ENCODE peak calls at places on chromosomes 5 and 9, in six cellular contexts. E, W, I, B, M and X are unnamed samples.

GRCh38 chr9:114310471-114311450 is 12.1 kb upstream of the ORM1 start:
- DNase-seq in W (no peak), B (no peak), I (no peak), E (no peak), M (no peak), X (no peak)

GRCh38 chr5:178940569-178941360 is at the start of gene ZNF454:
- DNase-seq in W (peak), M (peak), B (no peak), I (no peak), E (peak), X (peak)

GRCh38 chr9:87713278-87713989 is 12.5 kb upstream of the CTSL start:
- DNase-seq in E (peak), W (peak), M (peak), I (no peak), B (peak), X (peak)

GRCh38 chr5:73354406-73354805 is 94.2 kb downstream of the FOXD1 start:
- DNase-seq in M (no peak), E (no peak), W (no peak), I (no peak), B (no peak), X (peak)

GRCh38 chr9:20304001-20304400 is 318.3 kb downstream of the MLLT3 start:
- DNase-seq in E (no peak), W (no peak), M (no peak), I (no peak), B (no peak), X (no peak)

GRCh38 chr5:73229271-73229670 is 56.3 kb downstream of the TMEM174 start:
- DNase-seq in M (peak), I (no peak), B (no peak), E (no peak), W (peak), X (no peak)

GRCh38 chr5:154397652-154398406 is 48.0 kb upstream of the SAP30L start:
- DNase-seq in B (no peak), I (no peak), E (no peak), W (no peak), M (no peak), X (no peak)

GRCh38 chr9:88991066-88992030 is at the start of gene S1PR3:
- DNase-seq in B (no peak), M (peak), W (peak), E (no peak), I (no peak), X (peak)

GRCh38 chr5:139861021-139861888 is 65.6 kb downstream of the PSD2 start:
- DNase-seq in W (no peak), B (no peak), M (no peak), E (no peak), I (no peak), X (no peak)

GRCh38 chr5:128487041-128487440 is 51.0 kb downstream of the FBN2 start:
- DNase-seq in E (no peak), W (peak), M (no peak), B (no peak), I (no peak), X (no peak)

GRCh38 chr5:138336952-138337684 is 948 bp upstream of the FAM53C start:
- DNase-seq in I (no peak), M (peak), B (no peak), W (peak), E (peak), X (peak)

GRCh38 chr5:140003519-140003918 is 39.6 kb downstream of the NRG2 start:
- DNase-seq in M (no peak), B (no peak), E (no peak), W (no peak), I (no peak), X (no peak)

GRCh38 chr5:14305045-14305444 is 161.9 kb downstream of the TRIO start:
- DNase-seq in B (no peak), E (peak), I (no peak), W (peak), M (peak), X (peak)

GRCh38 chr5:159773062-159773924 is 143.0 kb upstream of the ADRA1B start:
- DNase-seq in M (peak), E (peak), B (no peak), I (peak), W (peak), X (peak)

GRCh38 chr9:131999692-132000551 is 79.7 kb downstream of the MED27 start:
- DNase-seq in B (no peak), E (peak), W (peak), M (peak), I (no peak), X (peak)

GRCh38 chr9:12674961-12675360 is 18.2 kb upstream of the TYRP1 start:
- DNase-seq in W (no peak), M (no peak), E (no peak), B (no peak), I (no peak), X (no peak)

GRCh38 chr5:33209252-33209651 is 231.5 kb upstream of the TARS1 start:
- DNase-seq in M (no peak), E (no peak), B (no peak), I (no peak), W (no peak), X (no peak)

GRCh38 chr5:149406203-149406978 is 27.3 kb upstream of the IL17B start:
- DNase-seq in W (peak), E (peak), B (no peak), M (peak), I (no peak), X (peak)

GRCh38 chr9:135145312-135145711 is 57.8 kb downstream of the OLFM1 start:
- DNase-seq in M (no peak), I (no peak), E (no peak), W (no peak), B (no peak), X (no peak)

DNA sequence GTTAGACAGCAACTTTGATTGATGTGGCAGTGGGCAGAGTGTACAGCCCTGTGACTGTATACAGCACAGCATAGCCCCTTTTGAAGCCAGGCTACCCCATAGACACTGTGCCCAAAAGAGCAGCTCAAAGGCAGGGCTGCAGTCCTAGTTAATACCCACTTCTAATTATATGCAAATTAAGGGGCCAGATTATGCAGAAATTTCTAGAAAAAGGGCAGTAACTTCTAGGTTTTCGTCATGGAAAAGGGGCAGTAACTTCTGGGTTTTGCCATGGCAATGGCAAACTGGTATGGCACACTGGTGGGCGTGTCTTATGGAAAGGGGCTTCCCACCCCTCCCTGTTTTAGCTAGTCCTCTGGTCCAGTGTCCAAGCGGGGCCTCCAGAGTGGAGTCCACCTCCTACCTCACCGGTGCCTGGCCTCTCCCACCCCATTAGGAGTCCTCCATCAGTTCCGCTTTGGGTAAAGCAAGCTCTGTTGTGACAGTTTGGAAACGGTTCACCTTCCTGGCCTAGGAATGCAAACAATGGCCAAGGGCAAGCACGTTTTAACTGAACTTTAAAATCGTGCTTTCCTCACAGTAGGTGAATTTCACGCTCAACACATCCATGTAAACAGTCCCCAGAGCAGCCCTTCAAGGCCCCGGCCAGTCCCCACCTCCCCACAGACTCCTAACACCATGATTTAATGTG is 5.6 kb downstream of the ADAMTS13 start:
- DNase-seq in E (no peak), B (peak), M (no peak), I (no peak), W (no peak), X (no peak)
- H3K4me3 ChIP-seq in E (no peak), B (peak), M (no peak), I (no peak), W (no peak), X (no peak)

GRCh38 chr5:68287631-68287975 is 72.0 kb downstream of the PIK3R1 start:
- DNase-seq in I (no peak), M (no peak), W (no peak), B (no peak), E (no peak), X (no peak)

GRCh38 chr5:68286612-68286912 is 71.0 kb downstream of the PIK3R1 start:
- DNase-seq in M (no peak), B (no peak), E (no peak), I (no peak), W (no peak), X (no peak)

GRCh38 chr5:68287976-68288755 is 72.6 kb downstream of the PIK3R1 start:
- DNase-seq in E (peak), M (peak), I (peak), B (peak), W (peak), X (peak)

GRCh38 chr5:68285075-68285827 is 69.7 kb downstream of the PIK3R1 start:
- DNase-seq in M (no peak), E (no peak), B (peak), I (no peak), W (no peak), X (no peak)

GRCh38 chr5:68285857-68286611 is 70.5 kb downstream of the PIK3R1 start:
- DNase-seq in B (peak), M (peak), E (peak), I (peak), W (peak), X (peak)
- H3K4me3 ChIP-seq in B (peak), M (no peak), E (no peak), I (peak), W (no peak), X (no peak)

GRCh38 chr5:1009359-1010180 is 968 bp downstream of the NKD2 start:
- DNase-seq in I (no peak), M (no peak), W (no peak), E (no peak), B (no peak), X (no peak)
- H3K4me3 ChIP-seq in I (no peak), M (no peak), W (peak), E (peak), B (no peak), X (no peak)

DNA sequence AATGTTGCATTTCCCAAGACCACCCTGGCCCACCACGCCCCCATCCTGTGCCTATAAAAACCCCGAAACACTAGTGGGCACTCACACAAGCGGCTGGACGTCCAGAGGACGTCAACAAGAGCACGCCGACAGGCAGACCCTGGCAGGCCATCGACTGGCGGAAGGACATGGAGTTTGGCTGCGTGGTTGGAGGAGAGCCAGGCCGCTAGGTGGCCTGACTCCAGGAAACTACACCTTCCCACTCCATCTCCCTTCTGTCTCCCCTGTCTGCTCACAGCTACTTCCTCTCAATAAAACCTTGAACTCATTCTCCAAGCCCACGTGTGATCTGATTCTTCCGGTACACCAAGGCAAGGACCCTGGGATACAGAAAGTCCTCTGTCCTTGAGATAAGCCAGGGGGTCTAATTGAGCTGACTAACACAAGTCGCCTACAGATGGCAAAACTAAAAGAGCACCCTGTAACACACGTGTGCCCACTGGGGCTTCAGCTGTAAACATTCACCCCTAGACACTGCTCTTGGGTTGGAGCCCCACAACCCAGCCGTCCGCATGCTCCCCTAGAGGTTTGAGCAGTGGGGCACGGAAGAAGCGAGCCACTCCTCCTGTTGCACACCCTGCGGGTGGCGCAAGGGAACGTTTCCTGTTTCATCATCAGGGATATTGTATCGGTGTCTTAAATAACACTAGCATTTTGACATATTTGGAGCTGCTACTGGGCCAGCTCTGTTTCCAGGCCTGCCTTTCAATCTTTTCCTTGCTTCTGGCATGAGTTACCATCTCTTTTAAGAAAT is 54.5 kb upstream of the TAF11L2 start:
- DNase-seq in E (no peak), B (no peak), W (no peak), I (no peak), M (no peak), X (no peak)
- H3K4me3 ChIP-seq in E (no peak), B (no peak), W (no peak), I (no peak), M (no peak), X (no peak)

GRCh38 chr5:115069087-115069968 is 100.4 kb downstream of the TRIM36 start:
- DNase-seq in E (peak), M (peak), W (peak), I (no peak), B (peak), X (peak)

GRCh38 chr5:115072266-115073056 is 97.2 kb downstream of the TRIM36 start:
- DNase-seq in E (no peak), I (no peak), B (no peak), W (no peak), M (no peak), X (no peak)

GRCh38 chr5:115070737-115071136 is 99.0 kb downstream of the TRIM36 start:
- DNase-seq in B (no peak), W (no peak), M (no peak), I (no peak), E (no peak), X (no peak)

GRCh38 chr5:115068239-115069086 is 101.2 kb downstream of the TRIM36 start:
- DNase-seq in M (peak), B (peak), I (no peak), W (peak), E (peak), X (peak)
- H3K4me3 ChIP-seq in M (no peak), B (peak), I (no peak), W (no peak), E (no peak), X (no peak)

GRCh38 chr5:55220433-55221185 is 6.5 kb downstream of the MCIDAS start:
- DNase-seq in M (no peak), I (no peak), E (no peak), B (no peak), W (peak), X (peak)
- H3K4me3 ChIP-seq in M (peak), I (peak), E (peak), B (no peak), W (peak), X (peak)

GRCh38 chr9:130825051-130825651 is 9.9 kb upstream of the ABL1 start:
- DNase-seq in E (peak), M (peak), W (peak), I (no peak), B (no peak), X (no peak)

GRCh38 chr9:130823435-130823834 is 11.6 kb upstream of the ABL1 start:
- DNase-seq in M (peak), B (no peak), I (no peak), E (no peak), W (peak), X (no peak)

GRCh38 chr9:130824079-130824478 is 11.0 kb upstream of the ABL1 start:
- DNase-seq in M (no peak), E (no peak), I (no peak), W (no peak), B (no peak), X (no peak)

GRCh38 chr9:130824616-130825015 is 10.4 kb upstream of the ABL1 start:
- DNase-seq in M (no peak), I (no peak), W (peak), E (no peak), B (no peak), X (no peak)

DNA sequence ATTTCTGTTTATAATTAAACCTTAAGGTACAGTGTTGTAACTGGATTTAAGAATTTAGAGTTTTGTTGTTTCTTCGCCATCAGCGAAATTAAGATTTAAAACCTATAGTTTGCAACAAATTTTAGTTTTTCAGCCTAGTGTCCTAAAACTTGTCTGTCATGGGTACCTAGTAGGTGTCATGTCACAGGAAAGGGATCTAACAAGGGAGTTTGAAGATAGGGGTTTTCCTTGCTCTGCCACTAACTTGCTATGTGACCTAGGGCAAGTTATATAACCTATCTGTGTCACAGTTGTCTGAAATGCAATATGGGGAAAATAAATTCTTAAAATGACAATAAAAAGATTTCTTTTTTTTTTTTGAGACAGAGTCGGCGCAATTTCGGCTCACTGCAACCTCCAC is 9.2 kb upstream of the ABL1 start:
- DNase-seq in I (no peak), W (no peak), E (no peak), B (no peak), M (no peak), X (no peak)
- H3K4me3 ChIP-seq in I (no peak), W (peak), E (no peak), B (no peak), M (no peak), X (no peak)

GRCh38 chr5:54524082-54524481 is 6.5 kb downstream of the SNX18 start:
- DNase-seq in W (no peak), I (no peak), M (no peak), E (no peak), B (no peak), X (peak)

GRCh38 chr5:54526604-54527359 is 9.2 kb downstream of the SNX18 start:
- DNase-seq in W (no peak), E (no peak), I (no peak), B (no peak), M (no peak), X (no peak)

GRCh38 chr5:54524704-54525103 is 7.1 kb downstream of the SNX18 start:
- DNase-seq in B (no peak), M (no peak), I (no peak), W (no peak), E (no peak), X (no peak)

GRCh38 chr5:54525226-54525625 is 7.7 kb downstream of the SNX18 start:
- DNase-seq in M (no peak), B (no peak), I (no peak), W (no peak), E (no peak), X (no peak)

DNA sequence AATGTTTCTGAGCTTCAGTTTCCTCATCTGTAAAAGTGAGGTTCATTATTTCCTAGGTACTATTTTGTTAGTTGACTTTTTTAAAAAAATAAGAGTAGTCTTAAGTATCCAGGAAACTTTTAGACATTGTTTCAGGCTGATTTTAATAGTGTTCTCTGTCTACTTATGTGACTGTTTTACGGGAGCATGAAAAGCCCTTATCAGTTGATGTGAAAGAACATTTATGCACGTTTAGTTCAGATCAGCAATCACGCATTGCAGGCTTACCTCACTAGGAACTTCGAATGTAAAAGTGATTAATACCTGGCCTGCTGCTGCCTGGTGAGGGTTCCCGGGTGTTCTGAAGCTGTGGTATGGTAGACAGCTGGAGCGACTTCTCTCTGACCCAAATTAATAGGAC is 8.1 kb downstream of the SNX18 start:
- DNase-seq in M (no peak), I (no peak), B (no peak), W (no peak), E (no peak), X (no peak)
- H3K4me3 ChIP-seq in M (no peak), I (no peak), B (no peak), W (no peak), E (no peak), X (no peak)